ENCODE peak calls at places on chromosomes 12 and 14, in four cellular contexts. One of them, this sample, is unnamed. For H3K9me3 and H3K27me3, the result is how much of the 10 kb centered on the place peaks cover.

GRCh38 chr12:111055181-111055880 is 135.0 kb upstream of the MYL2 start:
- DNase-seq in heart left ventricle: no peak
- DNase-seq in adrenal gland: no peak
- DNase-seq in heart right ventricle: no peak
- DNase-seq in this sample: no peak

GRCh38 chr12:18343708-18344107 is 82.4 kb downstream of the PIK3C2G start:
- DNase-seq in heart left ventricle: no peak
- DNase-seq in adrenal gland: no peak
- DNase-seq in heart right ventricle: no peak
- DNase-seq in this sample: no peak

GRCh38 chr12:21607701-21608100 is 3.1 kb upstream of the GYS2 start:
- DNase-seq in heart left ventricle: no peak
- DNase-seq in adrenal gland: no peak
- DNase-seq in heart right ventricle: no peak
- DNase-seq in this sample: no peak

GRCh38 chr14:91303091-91303923 is 58.8 kb upstream of the GPR68 start:
- DNase-seq in heart left ventricle: peak
- DNase-seq in adrenal gland: peak
- DNase-seq in heart right ventricle: peak
- DNase-seq in this sample: no peak

GRCh38 chr14:78701246-78701645 is 531.1 kb downstream of the NRXN3 start:
- DNase-seq in heart left ventricle: no peak
- DNase-seq in adrenal gland: no peak
- DNase-seq in heart right ventricle: no peak
- DNase-seq in this sample: no peak

GRCh38 chr12:2057041-2057792 is 4.4 kb downstream of the CACNA1C start:
- DNase-seq in heart left ventricle: peak
- DNase-seq in adrenal gland: peak
- DNase-seq in heart right ventricle: peak
- DNase-seq in this sample: no peak

GRCh38 chr12:3122841-3123678 is 45.9 kb downstream of the TSPAN9 start:
- DNase-seq in heart left ventricle: peak
- DNase-seq in adrenal gland: peak
- DNase-seq in heart right ventricle: peak
- DNase-seq in this sample: peak

GRCh38 chr14:22718091-22718490 is 48.4 kb upstream of the OXA1L start:
- DNase-seq in heart left ventricle: no peak
- DNase-seq in adrenal gland: no peak
- DNase-seq in heart right ventricle: no peak
- DNase-seq in this sample: no peak

GRCh38 chr12:77152623-77153193 is 87.3 kb upstream of the E2F7 start:
- DNase-seq in heart left ventricle: no peak
- DNase-seq in adrenal gland: no peak
- DNase-seq in heart right ventricle: no peak
- DNase-seq in this sample: no peak

GRCh38 chr12:129673807-129674206 is 230.0 kb downstream of the TMEM132D start:
- DNase-seq in heart left ventricle: no peak
- DNase-seq in adrenal gland: no peak
- DNase-seq in heart right ventricle: no peak
- DNase-seq in this sample: no peak

GRCh38 chr14:91911474-91912032 is 35.9 kb downstream of the FBLN5 start:
- DNase-seq in heart left ventricle: no peak
- DNase-seq in adrenal gland: no peak
- DNase-seq in heart right ventricle: no peak
- DNase-seq in this sample: no peak

GRCh38 chr12:106252056-106252455 is 4.2 kb upstream of the CKAP4 start:
- DNase-seq in heart left ventricle: no peak
- DNase-seq in adrenal gland: no peak
- DNase-seq in heart right ventricle: no peak
- DNase-seq in this sample: no peak

DNA sequence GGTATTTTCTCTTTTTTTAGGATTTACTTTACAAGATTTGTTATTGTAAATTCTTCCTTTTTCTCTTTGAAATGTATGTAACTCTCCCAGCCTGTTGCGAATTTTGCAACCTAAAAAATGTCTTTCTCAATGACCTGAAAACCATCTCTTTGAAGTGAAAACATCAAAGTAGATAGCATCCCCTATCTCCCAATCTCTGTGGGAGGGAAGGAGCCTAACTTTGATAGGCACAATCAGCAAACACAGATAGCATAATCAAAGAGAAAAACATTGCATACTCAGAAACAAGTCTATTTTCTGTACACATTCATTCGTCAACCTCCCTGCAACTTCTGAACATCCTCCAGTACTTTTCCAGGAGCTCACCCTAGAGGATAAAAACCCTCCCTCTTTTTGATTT is 849.3 kb upstream of the LRFN5 start:
- DNase-seq in heart left ventricle: no peak
- DNase-seq in adrenal gland: no peak
- DNase-seq in heart right ventricle: no peak
- DNase-seq in this sample: no peak
- H3K9me3 ChIP-seq in heart left ventricle: under half
- H3K9me3 ChIP-seq in adrenal gland: under half
- H3K9me3 ChIP-seq in heart right ventricle: under half
- H3K9me3 ChIP-seq in this sample: under half

GRCh38 chr12:54060174-54060974 is 6.7 kb downstream of the HOXC4 start:
- DNase-seq in heart left ventricle: no peak
- DNase-seq in adrenal gland: no peak
- DNase-seq in heart right ventricle: no peak
- DNase-seq in this sample: no peak
- H3K27me3 ChIP-seq in heart left ventricle: half or more
- H3K27me3 ChIP-seq in adrenal gland: under half
- H3K27me3 ChIP-seq in heart right ventricle: half or more
- H3K27me3 ChIP-seq in this sample: under half

DNA sequence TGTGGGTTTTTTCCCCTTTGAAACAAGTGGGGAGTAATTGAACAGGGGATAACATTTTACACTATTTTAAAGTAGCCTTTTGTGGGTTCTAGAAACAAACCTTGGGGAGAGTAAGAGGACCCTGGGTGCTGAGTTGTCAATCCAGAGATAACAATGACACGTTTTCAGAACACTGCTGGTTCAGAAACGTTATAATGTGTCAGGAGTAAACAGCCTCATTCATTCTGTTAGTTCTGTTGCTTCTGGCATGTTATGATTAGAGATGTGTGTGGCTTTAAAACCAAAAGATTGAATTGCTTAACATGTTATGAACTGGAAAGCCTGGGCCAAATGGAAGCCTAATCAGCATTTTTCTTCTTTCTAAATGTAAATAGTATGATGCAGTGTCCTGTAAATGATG is 680.5 kb upstream of the NOVA1 start:
- DNase-seq in heart left ventricle: no peak
- DNase-seq in adrenal gland: no peak
- DNase-seq in heart right ventricle: no peak
- DNase-seq in this sample: no peak
- H3K9me3 ChIP-seq in heart left ventricle: under half
- H3K9me3 ChIP-seq in adrenal gland: under half
- H3K9me3 ChIP-seq in heart right ventricle: under half
- H3K9me3 ChIP-seq in this sample: under half

DNA sequence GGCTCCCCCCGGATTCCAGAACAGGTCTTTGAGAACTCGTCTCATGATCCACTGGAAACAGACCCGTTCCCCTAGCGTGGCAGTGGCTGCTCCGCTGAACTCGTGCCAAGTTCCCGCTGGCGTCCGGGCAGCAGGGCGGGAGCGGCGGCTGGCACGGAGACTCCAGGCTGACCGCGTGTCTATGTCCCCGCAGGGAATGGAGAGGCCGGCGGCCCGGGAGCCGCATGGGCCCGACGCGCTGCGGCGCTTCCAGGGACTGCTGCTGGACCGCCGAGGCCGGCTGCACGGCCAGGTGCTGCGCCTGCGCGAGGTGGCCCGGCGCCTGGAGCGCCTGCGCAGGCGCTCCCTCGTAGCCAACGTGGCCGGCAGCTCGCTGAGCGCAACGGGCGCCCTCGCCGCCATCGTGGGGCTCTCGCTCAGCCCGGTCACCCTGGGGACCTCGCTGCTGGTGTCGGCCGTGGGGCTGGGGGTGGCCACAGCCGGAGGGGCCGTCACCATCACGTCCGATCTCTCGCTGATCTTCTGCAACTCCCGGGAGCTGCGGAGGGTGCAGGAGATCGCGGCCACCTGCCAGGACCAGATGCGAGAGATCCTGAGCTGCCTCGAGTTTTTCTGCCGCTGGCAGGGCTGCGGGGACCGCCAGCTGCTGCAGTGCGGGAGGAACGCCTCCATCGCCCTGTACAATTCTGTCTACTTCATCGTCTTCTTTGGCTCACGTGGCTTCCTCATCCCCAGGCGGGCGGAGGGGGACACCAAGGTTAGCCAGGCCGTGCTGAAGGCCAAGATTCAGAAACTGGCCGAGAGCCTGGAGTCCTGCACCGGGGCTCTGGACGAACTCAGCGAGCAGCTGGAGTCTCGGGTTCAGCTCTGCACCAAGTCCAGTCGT is 1.5 kb downstream of the APOLD1 start:
- DNase-seq in heart left ventricle: peak
- DNase-seq in adrenal gland: peak
- DNase-seq in heart right ventricle: peak
- DNase-seq in this sample: peak
- H3K27me3 ChIP-seq in heart left ventricle: under half
- H3K27me3 ChIP-seq in adrenal gland: under half
- H3K27me3 ChIP-seq in heart right ventricle: under half
- H3K27me3 ChIP-seq in this sample: under half

GRCh38 chr12:46082473-46082872 is 92.1 kb upstream of the SCAF11 start:
- DNase-seq in heart left ventricle: no peak
- DNase-seq in adrenal gland: no peak
- DNase-seq in heart right ventricle: no peak
- DNase-seq in this sample: no peak
- H3K9me3 ChIP-seq in heart left ventricle: under half
- H3K9me3 ChIP-seq in adrenal gland: under half
- H3K9me3 ChIP-seq in heart right ventricle: under half
- H3K9me3 ChIP-seq in this sample: under half

DNA sequence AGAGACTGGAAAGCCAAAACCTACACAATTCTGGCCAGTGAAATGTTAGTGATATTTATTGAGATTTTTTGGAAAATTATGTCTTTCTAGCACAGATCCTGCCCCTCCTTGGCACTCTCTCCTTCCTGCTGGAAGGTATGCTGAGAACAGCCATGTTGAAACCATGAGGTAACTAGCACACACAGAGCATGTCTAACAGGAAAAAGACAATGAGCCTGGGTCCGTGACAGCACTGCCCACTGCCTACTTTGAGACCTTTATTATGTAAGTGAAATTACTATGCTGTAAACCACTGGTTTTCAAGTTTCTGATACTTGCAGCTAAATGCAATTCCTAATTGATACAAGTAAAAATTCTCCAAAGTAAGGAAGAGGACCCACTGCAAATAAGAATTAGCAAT is 81.6 kb upstream of the SINHCAF start:
- DNase-seq in heart left ventricle: no peak
- DNase-seq in adrenal gland: no peak
- DNase-seq in heart right ventricle: no peak
- DNase-seq in this sample: no peak
- H3K27me3 ChIP-seq in heart left ventricle: under half
- H3K27me3 ChIP-seq in adrenal gland: under half
- H3K27me3 ChIP-seq in heart right ventricle: under half
- H3K27me3 ChIP-seq in this sample: under half

GRCh38 chr12:132287391-132288238 is 41.8 kb downstream of the GALNT9 start:
- DNase-seq in heart left ventricle: no peak
- DNase-seq in adrenal gland: no peak
- DNase-seq in heart right ventricle: no peak
- DNase-seq in this sample: no peak
- H3K9me3 ChIP-seq in heart left ventricle: under half
- H3K9me3 ChIP-seq in adrenal gland: under half
- H3K9me3 ChIP-seq in heart right ventricle: under half
- H3K9me3 ChIP-seq in this sample: under half

DNA sequence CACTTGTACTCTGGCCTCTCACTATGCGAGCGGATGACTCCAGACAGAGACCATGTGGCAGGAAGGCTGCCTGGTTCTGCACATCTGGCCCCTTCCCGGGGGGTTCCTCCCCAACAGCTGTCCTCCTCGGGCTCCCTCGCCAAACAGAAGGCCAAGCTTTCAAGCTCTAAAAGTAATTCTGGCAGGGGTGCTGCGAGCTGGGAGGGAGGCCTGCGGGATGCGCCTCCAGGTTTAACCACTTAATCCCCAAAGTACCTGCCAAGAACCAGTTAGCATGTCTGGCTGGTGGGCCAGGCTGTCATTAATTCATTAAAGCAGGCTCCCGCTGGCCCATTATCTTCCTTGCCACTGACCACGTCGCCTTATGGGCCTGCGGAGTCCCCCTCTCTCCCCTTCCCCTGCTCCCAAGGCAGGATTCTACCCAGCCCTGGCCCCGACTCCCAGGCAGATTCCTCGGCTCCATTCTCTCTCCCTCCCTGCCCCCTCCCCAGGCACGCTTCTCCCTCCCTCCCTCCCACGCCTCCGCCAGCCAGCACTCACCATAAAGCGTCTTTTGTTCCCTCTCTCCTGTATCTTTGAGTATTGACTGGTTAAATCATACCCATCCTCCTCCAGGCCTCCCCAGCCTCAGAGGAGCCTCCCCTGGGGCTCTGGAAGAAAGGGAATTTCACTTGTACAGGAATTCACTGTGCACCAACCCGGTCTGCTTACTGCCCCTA is 4.9 kb downstream of the HRK start:
- DNase-seq in heart left ventricle: no peak
- DNase-seq in adrenal gland: no peak
- DNase-seq in heart right ventricle: no peak
- DNase-seq in this sample: no peak
- H3K27me3 ChIP-seq in heart left ventricle: under half
- H3K27me3 ChIP-seq in adrenal gland: under half
- H3K27me3 ChIP-seq in heart right ventricle: half or more
- H3K27me3 ChIP-seq in this sample: under half

GRCh38 chr14:101380512-101380911 is 180.8 kb upstream of the DIO3 start:
- DNase-seq in heart left ventricle: no peak
- DNase-seq in adrenal gland: no peak
- DNase-seq in heart right ventricle: no peak
- DNase-seq in this sample: no peak
- H3K9me3 ChIP-seq in heart left ventricle: under half
- H3K9me3 ChIP-seq in adrenal gland: under half
- H3K9me3 ChIP-seq in heart right ventricle: under half
- H3K9me3 ChIP-seq in this sample: under half